ENCODE peak calls at places on chromosomes 5 and 9, in nine cellular contexts. H, O, F, Z, X, G, R, T and C are unnamed samples.

GRCh38 chr5:135031813-135032612 is 2.0 kb downstream of the PITX1 start:
- DNase-seq in X (no peak), T (no peak), R (no peak), G (no peak), O (no peak), F (no peak), Z (no peak), H (no peak), C (no peak)

GRCh38 chr9:107597743-107598217 is 108.2 kb upstream of the KLF4 start:
- DNase-seq in O (no peak), F (no peak), H (no peak), Z (no peak), R (no peak), X (no peak), G (no peak), T (no peak), C (no peak)

GRCh38 chr9:134139081-134139480 is 3.2 kb downstream of the WDR5 start:
- DNase-seq in O (no peak), Z (no peak), G (no peak), H (no peak), X (no peak), F (no peak), R (no peak), T (no peak), C (no peak)

GRCh38 chr9:2260401-2261306 is 245.5 kb downstream of the SMARCA2 start:
- DNase-seq in F (no peak), G (no peak), H (no peak), R (peak; percentile 6), X (no peak), T (no peak), Z (no peak), O (no peak), C (no peak)

GRCh38 chr5:14824490-14824889 is 47.1 kb downstream of the ANKH start:
- DNase-seq in Z (no peak), X (no peak), T (no peak), R (no peak), O (no peak), G (no peak), F (no peak), H (no peak), C (no peak)

GRCh38 chr9:91741529-91741928 is 208.5 kb downstream of the ROR2 start:
- DNase-seq in X (no peak), T (no peak), H (no peak), R (no peak), G (no peak), F (no peak), Z (no peak), O (no peak), C (no peak)

GRCh38 chr9:128214571-128215490 is 11.7 kb downstream of the DNM1 start:
- DNase-seq in O (no peak), X (no peak), T (no peak), G (no peak), H (no peak), R (no peak), Z (no peak), F (no peak), C (no peak)

GRCh38 chr9:8143677-8144076 is 344.1 kb upstream of the DMAC1 start:
- DNase-seq in X (no peak), H (no peak), O (no peak), G (peak; percentile 54), R (no peak), F (no peak), Z (no peak), T (no peak), C (no peak)

GRCh38 chr5:138778234-138778633 is 25.0 kb downstream of the CTNNA1 start:
- DNase-seq in F (no peak), H (no peak), O (no peak), Z (no peak), G (no peak), R (no peak), T (no peak), X (no peak), C (no peak)

GRCh38 chr9:121768416-121769015 is 117.1 kb downstream of the DAB2IP start:
- DNase-seq in Z (no peak), G (no peak), H (no peak), T (no peak), F (no peak), R (no peak), X (no peak), O (no peak), C (no peak)

GRCh38 chr5:93886917-93887361 is 145.5 kb upstream of the POU5F2 start:
- DNase-seq in Z (no peak), O (no peak), T (no peak), G (no peak), X (no peak), R (no peak), F (no peak), H (no peak), C (no peak)

GRCh38 chr9:21160178-21160577 is 6.3 kb downstream of the IFNA21 start:
- DNase-seq in F (no peak), R (peak; percentile 51), Z (no peak), H (no peak), X (no peak), O (no peak), T (no peak), G (no peak), C (no peak)

GRCh38 chr5:52709171-52709925 is 78.4 kb upstream of the ITGA1 start:
- DNase-seq in T (no peak), X (no peak), R (peak; percentile 18), O (no peak), Z (no peak), F (no peak), G (no peak), H (no peak), C (no peak)

GRCh38 chr9:72442212-72442607 is 77.2 kb upstream of the ZFAND5 start:
- DNase-seq in G (no peak), H (no peak), T (no peak), O (no peak), F (no peak), R (no peak), X (no peak), Z (no peak), C (no peak)

GRCh38 chr9:104776787-104777186 is 12.9 kb downstream of the NIPSNAP3B start:
- DNase-seq in H (no peak), G (no peak), Z (no peak), R (no peak), F (no peak), X (no peak), O (no peak), T (no peak), C (no peak)

GRCh38 chr9:34783951-34784487 is 74.1 kb upstream of the CCL21 start:
- DNase-seq in G (no peak), O (no peak), Z (no peak), R (no peak), X (no peak), F (peak; percentile 14), H (no peak), T (no peak), C (no peak)

GRCh38 chr5:59793000-59793399 is 100.5 kb downstream of the PDE4D start:
- DNase-seq in F (no peak), G (no peak), T (peak; percentile 52), H (no peak), O (no peak), Z (no peak), X (no peak), R (no peak), C (peak; percentile 92)